ENCODE peak calls at places on chromosomes 16 and 17, in ten cellular contexts. W is T-helper 2 cell; Q is mesendoderm; B is NCI-H2081; R is stimulated activated CD8-positive, alpha-beta memory T cell treated with anti-CD3 and anti-CD28 coated beads, Interleukin-2, amount 100 ng/mL, for 48 hours; G is stromal cell of bone marrow; E is adrenal gland; Z is hypothalamus; O is MCF 10A; J is kidney tubule cell. Y is an unnamed sample.

GRCh38 chr17:48692049-48692448 is 30.3 kb downstream of the PRAC1 start:
- DNase-seq in W (no peak), Q (no peak), B (no peak), R (no peak), G (no peak), E (no peak), Z (no peak), O (no peak), J (no peak), Y (no peak)

GRCh38 chr16:24491721-24492120 is 47.6 kb upstream of the RBBP6 start:
- DNase-seq in W (no peak), Q (no peak), B (no peak), R (no peak), G (no peak), E (no peak), Z (no peak), O (peak; percentile 46), J (no peak), Y (no peak)

GRCh38 chr16:77905356-77905920 is 116.9 kb upstream of the CLEC3A start:
- DNase-seq in W (no peak), Q (no peak), B (peak; percentile 81), R (no peak), G (no peak), E (no peak), Z (no peak), O (peak; percentile 45), J (peak; percentile 42), Y (no peak)

GRCh38 chr17:59786536-59787319 is 79.3 kb downstream of the VMP1 start:
- DNase-seq in W (peak; percentile 53), Q (peak; percentile 97), B (peak; percentile 25), R (peak; percentile 22), G (peak; percentile 100), E (peak; percentile 74), Z (no peak), O (peak; percentile 99), J (peak; percentile 99), Y (peak; percentile 88)

GRCh38 chr16:31132303-31132978 is 3.1 kb downstream of the PRSS8 start:
- DNase-seq in W (no peak), Q (no peak), B (no peak), R (no peak), G (no peak), E (no peak), Z (no peak), O (no peak), J (no peak), Y (no peak)

GRCh38 chr17:11144358-11145233 is 96.4 kb upstream of the SHISA6 start:
- DNase-seq in W (no peak), Q (peak; percentile 70), B (no peak), R (no peak), G (peak; percentile 8), E (peak; percentile 73), Z (no peak), O (peak; percentile 46), J (peak; percentile 72), Y (peak; percentile 6)

GRCh38 chr17:61382796-61383688 is 16.6 kb upstream of the TBX2 start:
- DNase-seq in W (no peak), Q (no peak), B (no peak), R (no peak), G (no peak), E (no peak), Z (no peak), O (no peak), J (no peak), Y (no peak)

GRCh38 chr17:30379303-30380105 is 777 bp downstream of the CPD start:
- DNase-seq in W (peak; percentile 14), Q (peak; percentile 30), B (no peak), R (no peak), G (no peak), E (peak; percentile 39), Z (no peak), O (peak; percentile 27), J (peak; percentile 22), Y (no peak)

GRCh38 chr16:21001262-21001661 is 100.7 kb downstream of the LYRM1 start:
- DNase-seq in W (no peak), Q (peak; percentile 49), B (no peak), R (peak; percentile 4), G (no peak), E (peak; percentile 60), Z (no peak), O (peak; percentile 27), J (no peak), Y (no peak)

GRCh38 chr16:79067600-79067999 is 532.9 kb downstream of the MAF start:
- DNase-seq in W (no peak), Q (no peak), B (no peak), R (no peak), G (peak; percentile 19), E (no peak), Z (no peak), O (no peak), J (peak; percentile 77), Y (no peak)

GRCh38 chr17:48510761-48511604 is 19.8 kb downstream of the HOXB1 start:
- DNase-seq in W (no peak), Q (no peak), B (no peak), R (no peak), G (peak; percentile 64), E (no peak), Z (no peak), O (peak; percentile 83), J (no peak), Y (no peak)

GRCh38 chr17:42553866-42554249 is 1.1 kb downstream of the HSD17B1 start:
- DNase-seq in W (no peak), Q (no peak), B (peak; percentile 26), R (no peak), G (no peak), E (no peak), Z (no peak), O (peak; percentile 73), J (peak; percentile 47), Y (no peak)

GRCh38 chr17:31650756-31651520 is 208.1 kb downstream of the COPRS start:
- DNase-seq in W (no peak), Q (no peak), B (no peak), R (no peak), G (no peak), E (no peak), Z (no peak), O (no peak), J (no peak), Y (no peak)

GRCh38 chr17:77530591-77530990 is 389.8 kb downstream of the SEC14L1 start:
- DNase-seq in W (no peak), Q (no peak), B (no peak), R (no peak), G (no peak), E (no peak), Z (no peak), O (no peak), J (no peak), Y (no peak)

GRCh38 chr16:14509055-14509454 is 121.0 kb downstream of the PARN start:
- DNase-seq in W (no peak), Q (peak; percentile 52), B (no peak), R (no peak), G (no peak), E (no peak), Z (no peak), O (peak; percentile 54), J (peak; percentile 67), Y (no peak)

GRCh38 chr17:60557805-60558204 is 31.8 kb upstream of the APPBP2 start:
- DNase-seq in W (no peak), Q (peak; percentile 28), B (peak; percentile 40), R (no peak), G (no peak), E (no peak), Z (no peak), O (peak; percentile 30), J (peak; percentile 27), Y (no peak)

GRCh38 chr16:81623365-81624102 is 155.6 kb upstream of the PLCG2 start:
- DNase-seq in W (peak; percentile 26), Q (peak; percentile 61), B (peak; percentile 76), R (no peak), G (peak; percentile 33), E (peak; percentile 67), Z (no peak), O (peak; percentile 73), J (peak; percentile 54), Y (peak; percentile 26)

GRCh38 chr16:87384162-87384999 is 805 bp upstream of the FBXO31 start:
- DNase-seq in W (no peak), Q (no peak), B (peak; percentile 74), R (peak; percentile 41), G (no peak), E (no peak), Z (no peak), O (no peak), J (peak; percentile 43), Y (peak; percentile 58)

GRCh38 chr17:17035490-17035889 is 6.8 kb upstream of the MPRIP start:
- DNase-seq in W (no peak), Q (no peak), B (no peak), R (no peak), G (no peak), E (no peak), Z (no peak), O (no peak), J (no peak), Y (no peak)

GRCh38 chr17:78629436-78629995 is 52.3 kb upstream of the DNAH17 start:
- DNase-seq in W (no peak), Q (no peak), B (no peak), R (no peak), G (no peak), E (no peak), Z (no peak), O (no peak), J (no peak), Y (no peak)

Y was measured in DMS 273 treated with DMSO at 0.1 percent for 48 hours.